ENCODE peak calls at places on chromosomes 1 and 21, in nine cellular contexts. L, X, Q, I, N, E, H, M and J are unnamed samples.

GRCh38 chr1:11645670-11646265 is 8.5 kb downstream of the FBXO2 start:
- DNase-seq in M (peak), Q (peak), L (peak), I (peak), N (peak), X (peak), H (peak), E (peak), J (peak)

GRCh38 chr1:109980324-109981127 is 4.0 kb upstream of the AHCYL1 start:
- DNase-seq in E (no peak), M (no peak), N (no peak), H (no peak), L (peak), Q (no peak), I (no peak), X (no peak), J (peak)

GRCh38 chr1:63621075-63621474 is 27.9 kb downstream of the PGM1 start:
- DNase-seq in X (no peak), N (no peak), Q (no peak), M (no peak), L (no peak), H (no peak), E (no peak), I (no peak), J (no peak)

GRCh38 chr21:45045481-45045880 is 28.9 kb upstream of the ADARB1 start:
- DNase-seq in X (no peak), I (no peak), E (no peak), Q (no peak), N (no peak), M (no peak), H (no peak), L (no peak), J (no peak)

GRCh38 chr1:225825606-225826005 is 15.7 kb downstream of the EPHX1 start:
- DNase-seq in Q (no peak), X (no peak), L (no peak), E (no peak), H (no peak), N (no peak), M (no peak), I (no peak), J (no peak)

GRCh38 chr1:80566867-80567266 is 1233.9 kb upstream of the ADGRL2 start:
- DNase-seq in I (no peak), E (no peak), Q (no peak), N (no peak), L (no peak), X (no peak), M (no peak), H (no peak), J (no peak)

GRCh38 chr1:112727716-112728115 is 12.6 kb upstream of the PPM1J start:
- DNase-seq in H (no peak), X (no peak), E (no peak), I (no peak), Q (no peak), M (peak), N (no peak), L (no peak), J (no peak)

GRCh38 chr21:16007933-16008332 is 278.2 kb downstream of the USP25 start:
- DNase-seq in E (no peak), X (no peak), L (no peak), Q (no peak), M (no peak), N (no peak), I (no peak), H (no peak), J (no peak)

GRCh38 chr1:235826102-235826854 is 40.4 kb downstream of the LYST start:
- DNase-seq in X (no peak), M (no peak), E (no peak), L (no peak), I (no peak), Q (no peak), H (no peak), N (no peak), J (no peak)

GRCh38 chr1:187070076-187070475 is 241.3 kb downstream of the PLA2G4A start:
- DNase-seq in L (no peak), Q (no peak), E (no peak), X (no peak), H (no peak), I (no peak), N (no peak), M (no peak), J (no peak)

GRCh38 chr1:46692806-46693770 is 21.4 kb downstream of the TEX38 start:
- DNase-seq in Q (no peak), E (no peak), N (no peak), H (no peak), I (no peak), M (no peak), X (no peak), L (no peak), J (no peak)